ENCODE peak calls at places on chromosomes 11 and 22, in four cellular contexts. R is NCI-H1417, W is cardiac fibroblast, N is AG09319. F is an unnamed sample.

GRCh38 chr11:27688076-27688475 is 12.2 kb downstream of the BDNF start:
- DNase-seq in R (peak), W (no peak), N (no peak), F (no peak)

GRCh38 chr11:45180158-45180887 is 33.9 kb downstream of the PRDM11 start:
- DNase-seq in R (peak), W (peak), N (no peak), F (no peak)

GRCh38 chr11:112122206-112122605 is 35.5 kb downstream of the SDHD start:
- DNase-seq in R (no peak), W (no peak), N (no peak), F (no peak)

GRCh38 chr11:129280027-129280811 is 88.1 kb upstream of the ARHGAP32 start:
- DNase-seq in R (no peak), W (peak), N (no peak), F (no peak)

GRCh38 chr22:40805239-40805638 is 13.9 kb downstream of the SLC25A17 start:
- DNase-seq in R (no peak), W (no peak), N (no peak), F (no peak)

GRCh38 chr11:121520243-121521144 is 67.7 kb upstream of the SORL1-AS1 start:
- DNase-seq in R (no peak), W (peak), N (peak), F (no peak)

GRCh38 chr11:8288166-8288772 is 24.6 kb upstream of the LMO1 start:
- DNase-seq in R (no peak), W (no peak), N (no peak), F (no peak)

GRCh38 chr11:126790550-126790981 is 210.0 kb downstream of the KIRREL3 start:
- DNase-seq in R (no peak), W (peak), N (peak), F (peak)

GRCh38 chr22:24996420-24996952 is 44.0 kb downstream of the KIAA1671 start:
- DNase-seq in R (peak), W (peak), N (no peak), F (peak)

GRCh38 chr11:92759571-92760214 is 209.8 kb upstream of the MTNR1B start:
- DNase-seq in R (peak), W (no peak), N (no peak), F (no peak)

GRCh38 chr11:16028406-16028805 is 327.9 kb downstream of the SOX6 start:
- DNase-seq in R (no peak), W (peak), N (no peak), F (no peak)

GRCh38 chr22:17627961-17628303 is 617 bp downstream of the ATP6V1E1 start:
- DNase-seq in R (no peak), W (no peak), N (no peak), F (no peak)

GRCh38 chr22:42565956-42566355 is 12.2 kb downstream of the SERHL2 start:
- DNase-seq in R (no peak), W (no peak), N (no peak), F (no peak)

GRCh38 chr11:64180871-64181270 is 5.1 kb upstream of the STIP1 start:
- DNase-seq in R (no peak), W (no peak), N (no peak), F (no peak)

GRCh38 chr11:394034-394857 is at the start of gene PKP3:
- DNase-seq in R (peak), W (peak), N (no peak), F (no peak)

GRCh38 chr11:3849297-3849874 is 6.1 kb upstream of the STIM1 start:
- DNase-seq in R (peak), W (peak), N (no peak), F (no peak)

GRCh38 chr11:124915541-124916369 is 3.3 kb upstream of the HEPN1 start:
- DNase-seq in R (no peak), W (no peak), N (no peak), F (no peak)

GRCh38 chr11:76810151-76810853 is 27.1 kb downstream of the TSKU start:
- DNase-seq in R (no peak), W (peak), N (no peak), F (no peak)

GRCh38 chr11:27293500-27294417 is 69.3 kb downstream of the CCDC34 start:
- DNase-seq in R (no peak), W (no peak), N (no peak), F (no peak)

F was measured in pulmonary artery endothelial cell.